ENCODE peak calls at places on chromosomes 3 and 15, in nine cellular contexts. N, J, H, T, U, Z, X, M and F are unnamed samples.

GRCh38 chr15:69784808-69785550 is 312.7 kb downstream of the TLE3 start:
- DNase-seq in N (peak; percentile 89), J (no peak), H (no peak), T (no peak), U (peak; percentile 65), Z (no peak), X (no peak), M (no peak), F (peak; percentile 45)

GRCh38 chr3:128366136-128366535 is 100.6 kb downstream of the DNAJB8 start:
- DNase-seq in N (no peak), J (no peak), H (no peak), T (no peak), U (no peak), Z (no peak), X (no peak), M (no peak), F (no peak)

GRCh38 chr15:70286110-70286806 is 188.5 kb upstream of the TLE3 start:
- DNase-seq in N (no peak), J (no peak), H (no peak), T (no peak), U (no peak), Z (no peak), X (peak; percentile 69), M (no peak), F (no peak)

GRCh38 chr3:134711284-134711683 is 60.5 kb upstream of the KY start:
- DNase-seq in N (peak; percentile 9), J (no peak), H (no peak), T (no peak), U (peak; percentile 29), Z (no peak), X (no peak), M (no peak), F (peak; percentile 32)

GRCh38 chr3:49339593-49339946 is 283 bp downstream of the USP4 start:
- DNase-seq in N (no peak), J (no peak), H (peak; percentile 53), T (peak; percentile 29), U (no peak), Z (no peak), X (peak; percentile 82), M (peak; percentile 3), F (no peak)

GRCh38 chr15:91572110-91572509 is 281.4 kb upstream of the SLCO3A1 start:
- DNase-seq in N (no peak), J (no peak), H (no peak), T (no peak), U (peak; percentile 78), Z (peak; percentile 69), X (no peak), M (no peak), F (peak; percentile 85)

GRCh38 chr3:37588761-37589160 is 272.9 kb upstream of the CTDSPL start:
- DNase-seq in N (no peak), J (no peak), H (no peak), T (no peak), U (no peak), Z (no peak), X (no peak), M (no peak), F (no peak)

GRCh38 chr3:150443331-150443741 is 35.2 kb downstream of the TSC22D2 start:
- DNase-seq in N (no peak), J (no peak), H (no peak), T (no peak), U (peak; percentile 73), Z (peak; percentile 38), X (no peak), M (no peak), F (peak; percentile 48)

GRCh38 chr15:69996321-69996720 is 101.4 kb downstream of the TLE3 start:
- DNase-seq in N (peak; percentile 85), J (no peak), H (no peak), T (no peak), U (no peak), Z (no peak), X (no peak), M (no peak), F (no peak)